ENCODE peak calls at places on chromosomes 5 and 9, in ten cellular contexts. P is SK-N-SH, W is HL-60, C is sigmoid colon, K is endothelial cell of umbilical vein, O is HCT116, R is breast epithelium, G is transverse colon, L is spleen, B is stomach. N is an unnamed sample.

GRCh38 chr5:113546711-113547159 is 33.2 kb downstream of the YTHDC2 start:
- DNase-seq in P (no peak), W (no peak), C (no peak), K (peak), O (no peak), R (peak), G (no peak), L (no peak), B (no peak), N (no peak)

GRCh38 chr9:23686257-23686656 is 139.8 kb downstream of the ELAVL2 start:
- DNase-seq in P (no peak), W (no peak), C (no peak), K (no peak), O (no peak), R (no peak), G (no peak), L (no peak), B (no peak), N (no peak)

GRCh38 chr9:7894231-7894630 is 94.7 kb upstream of the DMAC1 start:
- DNase-seq in P (no peak), W (no peak), C (no peak), K (no peak), O (no peak), R (no peak), G (no peak), L (no peak), B (no peak), N (no peak)

GRCh38 chr5:180012316-180012715 is 59.2 kb downstream of the RNF130 start:
- DNase-seq in P (no peak), W (no peak), C (no peak), K (no peak), O (no peak), R (no peak), G (no peak), L (no peak), B (no peak), N (no peak)

GRCh38 chr9:124290743-124291554 is 33.2 kb downstream of the NEK6 start:
- DNase-seq in P (no peak), W (peak), C (no peak), K (no peak), O (no peak), R (no peak), G (no peak), L (no peak), B (no peak), N (no peak)

GRCh38 chr9:85536076-85536475 is 205.7 kb downstream of the AGTPBP1 start:
- DNase-seq in P (no peak), W (no peak), C (no peak), K (peak), O (no peak), R (peak), G (no peak), L (no peak), B (no peak), N (no peak)

GRCh38 chr9:70085241-70085640 is 41.6 kb downstream of the MAMDC2 start:
- DNase-seq in P (no peak), W (no peak), C (no peak), K (peak), O (no peak), R (no peak), G (no peak), L (no peak), B (no peak), N (no peak)

GRCh38 chr5:172345886-172346285 is 62.3 kb upstream of the UBTD2 start:
- DNase-seq in P (no peak), W (no peak), C (no peak), K (no peak), O (no peak), R (no peak), G (no peak), L (no peak), B (no peak), N (no peak)

GRCh38 chr9:95425910-95426551 is 90.7 kb downstream of the PTCH1 start:
- DNase-seq in P (no peak), W (no peak), C (no peak), K (no peak), O (no peak), R (no peak), G (peak), L (no peak), B (no peak), N (no peak)

GRCh38 chr5:171093598-171093997 is 215.4 kb upstream of the TLX3 start:
- DNase-seq in P (peak), W (no peak), C (no peak), K (no peak), O (no peak), R (no peak), G (no peak), L (no peak), B (no peak), N (no peak)

GRCh38 chr9:121267689-121268597 is at the start of gene GSN:
- DNase-seq in P (peak), W (peak), C (peak), K (peak), O (no peak), R (peak), G (peak), L (peak), B (peak), N (peak)
- TF ChIP-seq POLR2AphosphoS5 in P (peak), W (no peak), C (peak), K (peak), O (peak), R (peak), G (peak), L (peak), B (peak), N (peak)

GRCh38 chr9:134968011-134968822 is 50.5 kb upstream of the FCN1 start:
- DNase-seq in P (peak), W (no peak), C (peak), K (no peak), O (no peak), R (no peak), G (no peak), L (peak), B (no peak), N (no peak)
- H3K4me3 ChIP-seq in P (no peak), W (no peak), C (no peak), K (no peak), O (no peak), R (no peak), G (no peak), L (no peak), B (no peak), N (no peak)

DNA sequence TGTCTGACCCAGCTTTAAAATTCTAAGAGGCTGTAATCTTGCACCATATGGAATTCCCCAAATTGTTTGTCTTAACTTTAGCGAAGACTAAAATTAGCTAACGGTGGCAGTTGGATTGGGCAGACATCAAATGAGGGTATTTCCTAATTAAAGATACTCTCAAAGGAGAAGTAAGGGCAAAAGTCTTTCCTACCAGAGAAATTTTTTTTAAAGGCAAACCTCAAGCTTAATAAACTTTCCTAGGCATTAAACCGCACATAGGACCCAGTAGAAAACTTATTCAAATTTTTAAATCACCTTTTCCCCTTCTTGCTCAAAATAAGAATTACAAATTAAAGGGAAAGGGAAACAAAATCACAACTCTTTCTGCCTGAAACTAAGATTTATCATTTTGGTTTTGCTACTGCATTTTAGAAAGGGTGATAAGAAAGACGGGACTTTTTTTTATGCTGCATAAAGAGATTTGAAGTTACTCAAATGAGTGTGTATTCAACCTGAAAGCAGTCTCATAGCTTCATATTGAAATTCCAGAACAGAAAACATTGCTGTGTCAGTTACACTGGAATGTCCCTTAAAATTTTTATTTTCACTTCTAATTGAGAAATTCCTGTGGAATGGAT is 189.1 kb upstream of the PTGER4 start:
- DNase-seq in P (no peak), W (no peak), C (no peak), K (no peak), O (no peak), R (no peak), G (no peak), L (no peak), B (no peak), N (no peak)
- H3K27ac ChIP-seq in P (no peak), W (peak), C (no peak), K (no peak), O (no peak), R (no peak), G (no peak), L (no peak), B (no peak), N (no peak)

GRCh38 chr5:142386151-142387021 is 61.6 kb upstream of the SPRY4 start:
- DNase-seq in P (no peak), W (peak), C (no peak), K (no peak), O (no peak), R (no peak), G (no peak), L (no peak), B (no peak), N (no peak)
- TF ChIP-seq POLR2AphosphoS5 in P (no peak), W (no peak), C (no peak), K (no peak), O (no peak), R (no peak), G (no peak), L (no peak), B (no peak), N (no peak)

GRCh38 chr9:118281787-118282186 is 577.6 kb downstream of the TLR4 start:
- DNase-seq in P (no peak), W (no peak), C (no peak), K (no peak), O (no peak), R (no peak), G (no peak), L (no peak), B (no peak), N (no peak)
- H3K4me3 ChIP-seq in P (no peak), W (no peak), C (no peak), K (no peak), O (no peak), R (no peak), G (no peak), L (no peak), B (no peak), N (no peak)

GRCh38 chr9:35553670-35554543 is 51.2 kb upstream of the TESK1 start:
- DNase-seq in P (peak), W (peak), C (peak), K (peak), O (peak), R (peak), G (peak), L (no peak), B (peak), N (peak)
- H3K27ac ChIP-seq in P (peak), W (no peak), C (peak), K (peak), O (no peak), R (peak), G (peak), L (peak), B (peak), N (no peak)